ENCODE peak calls at places on chromosome 14, in eight cellular contexts. X, A, U, J, D, F, B and I are unnamed samples.

GRCh38 chr14:60637490-60638452 is 11.5 kb downstream of the SIX1 start:
- DNase-seq in B (no peak), F (peak), A (no peak), U (peak), X (no peak), J (no peak), D (no peak), I (no peak)

GRCh38 chr14:90693413-90693812 is 122.8 kb downstream of the TTC7B start:
- DNase-seq in X (no peak), A (no peak), D (no peak), B (no peak), J (no peak), F (no peak), U (no peak), I (no peak)

GRCh38 chr14:35866595-35867279 is 40.6 kb downstream of the BRMS1L start:
- DNase-seq in X (no peak), U (no peak), D (no peak), J (no peak), F (no peak), A (no peak), B (no peak), I (no peak)

GRCh38 chr14:59632381-59632780 is 55.8 kb upstream of the CCDC175 start:
- DNase-seq in D (no peak), F (peak), J (no peak), X (no peak), U (peak), B (peak), A (peak), I (no peak)

GRCh38 chr14:104743461-104744380 is 9.2 kb upstream of the SIVA1 start:
- DNase-seq in B (no peak), D (no peak), X (no peak), U (no peak), F (peak), A (no peak), J (no peak), I (no peak)

GRCh38 chr14:105098316-105098715 is 33.1 kb upstream of the GPR132 start:
- DNase-seq in X (no peak), F (no peak), D (no peak), J (no peak), U (no peak), A (no peak), B (no peak), I (no peak)

GRCh38 chr14:23123419-23123818 is 4.4 kb upstream of the CEBPE start:
- DNase-seq in B (no peak), U (no peak), F (no peak), A (no peak), D (peak), J (no peak), X (no peak), I (no peak)

GRCh38 chr14:99657645-99658155 is 12.8 kb downstream of the HHIPL1 start:
- DNase-seq in A (no peak), X (no peak), F (no peak), J (no peak), D (no peak), B (no peak), U (no peak), I (no peak)

GRCh38 chr14:72738181-72738611 is 155.7 kb downstream of the DPF3 start:
- DNase-seq in B (no peak), D (peak), X (no peak), J (no peak), A (no peak), F (peak), U (no peak), I (no peak)

GRCh38 chr14:20623798-20624197 is 17.7 kb downstream of the OR6S1 start:
- DNase-seq in D (no peak), A (no peak), F (peak), J (no peak), U (no peak), X (no peak), B (no peak), I (no peak)

GRCh38 chr14:61585598-61586538 is 109.4 kb upstream of the HIF1A start:
- DNase-seq in B (peak), A (no peak), X (no peak), J (no peak), U (no peak), F (peak), D (peak), I (no peak)

GRCh38 chr14:104105822-104106470 is 20.4 kb downstream of the ASPG start:
- DNase-seq in X (no peak), B (no peak), D (peak), J (no peak), U (no peak), F (no peak), A (no peak), I (no peak)

GRCh38 chr14:65478596-65478995 is 66.1 kb downstream of the FUT8 start:
- DNase-seq in J (no peak), D (no peak), X (no peak), B (no peak), F (peak), U (peak), A (peak), I (no peak)

GRCh38 chr14:22598896-22599244 is 770 bp downstream of the ABHD4 start:
- DNase-seq in J (no peak), X (no peak), B (peak), U (peak), A (peak), F (peak), D (peak), I (no peak)

GRCh38 chr14:54676822-54677708 is 110.1 kb downstream of the SAMD4A start:
- DNase-seq in X (peak), A (peak), U (peak), B (peak), D (no peak), F (peak), J (no peak), I (no peak)

GRCh38 chr14:102439556-102439955 is 70.0 kb downstream of the ANKRD9 start:
- DNase-seq in D (no peak), U (no peak), A (no peak), B (no peak), F (no peak), X (no peak), J (no peak), I (no peak)

GRCh38 chr14:31936100-31936499 is 141.0 kb upstream of the ARHGAP5 start:
- DNase-seq in D (no peak), U (no peak), J (no peak), F (peak), A (no peak), X (no peak), B (no peak), I (no peak)

GRCh38 chr14:31071151-31071550 is 45.0 kb upstream of the STRN3 start:
- DNase-seq in B (no peak), D (no peak), F (peak), J (no peak), U (no peak), A (no peak), X (no peak), I (no peak)

GRCh38 chr14:53894456-53894855 is 62.2 kb downstream of the BMP4 start:
- DNase-seq in F (peak), J (no peak), D (no peak), X (no peak), U (no peak), A (no peak), B (no peak), I (no peak)

DNA sequence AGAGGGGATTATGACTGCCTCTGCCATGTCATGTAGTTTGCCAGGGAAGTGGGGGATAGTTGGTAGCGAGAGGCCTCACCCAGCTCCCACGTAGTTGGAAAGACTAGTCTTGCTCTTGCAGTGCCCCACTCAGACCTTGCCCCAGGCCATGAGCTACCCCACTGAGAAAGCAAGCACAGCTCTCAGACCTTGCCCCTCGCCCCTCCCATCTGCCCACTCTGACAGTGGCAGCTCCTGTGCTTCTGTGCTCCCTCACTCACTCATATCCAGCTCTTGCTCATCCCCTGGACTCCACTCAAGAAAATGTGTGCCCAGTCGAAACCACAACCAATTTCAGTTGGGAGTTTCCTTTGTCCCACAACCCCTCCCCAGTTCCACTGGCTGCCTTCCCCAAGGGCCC is 55.5 kb upstream of the BDKRB2 start:
- DNase-seq in J (no peak), F (peak), A (no peak), D (no peak), B (no peak), X (no peak), U (no peak), I (no peak)
- H3K27ac ChIP-seq in J (no peak), F (no peak), A (no peak), D (no peak), B (no peak), X (no peak), U (no peak), I (no peak)

GRCh38 chr14:70810621-70811020 is 1.3 kb upstream of the MAP3K9 start:
- DNase-seq in U (no peak), F (no peak), B (no peak), A (no peak), X (no peak), J (no peak), D (no peak), I (no peak)

GRCh38 chr14:70808023-70808401 is 1.3 kb downstream of the MAP3K9 start:
- DNase-seq in B (no peak), D (no peak), U (peak), J (peak), X (no peak), F (no peak), A (peak), I (no peak)

GRCh38 chr14:70809238-70810214 is at the start of gene MAP3K9:
- DNase-seq in D (peak), U (peak), F (peak), J (peak), X (no peak), B (no peak), A (peak), I (peak)

GRCh38 chr14:70811065-70811464 is 1.8 kb upstream of the MAP3K9 start:
- DNase-seq in A (no peak), B (no peak), F (no peak), U (no peak), D (no peak), X (no peak), J (no peak), I (no peak)

GRCh38 chr14:70808402-70809237 is 693 bp downstream of the MAP3K9 start:
- DNase-seq in U (peak), A (no peak), J (peak), F (peak), B (no peak), D (no peak), X (no peak), I (no peak)
- H3K27ac ChIP-seq in U (peak), A (peak), J (peak), F (no peak), B (peak), D (no peak), X (no peak), I (peak)

DNA sequence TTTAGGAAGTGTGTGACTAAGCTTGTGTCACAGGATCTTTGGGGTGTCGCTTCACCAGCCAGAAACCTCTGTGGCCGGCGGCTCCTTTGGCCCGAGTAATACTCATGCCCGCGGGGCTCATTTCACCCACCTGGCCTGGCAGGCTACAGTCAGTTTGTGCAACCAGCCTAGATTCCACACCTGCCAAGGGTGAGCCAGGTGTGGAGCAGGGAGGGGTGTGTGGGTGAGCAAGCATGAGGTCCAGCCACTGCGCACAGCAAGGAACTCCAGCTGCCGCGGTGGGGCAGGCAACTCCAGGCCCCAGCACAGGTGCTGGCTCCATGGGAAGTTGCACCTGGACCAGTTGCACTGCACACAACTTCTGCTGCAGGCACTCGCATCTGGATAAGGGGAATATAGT is 462.3 kb upstream of the LRFN5 start:
- DNase-seq in D (no peak), B (no peak), J (no peak), A (no peak), F (no peak), U (no peak), X (no peak), I (no peak)
- H3K27ac ChIP-seq in D (no peak), B (no peak), J (no peak), A (no peak), F (no peak), U (no peak), X (no peak), I (no peak)

GRCh38 chr14:68668531-68668930 is 124.3 kb downstream of the ZFP36L1 start:
- DNase-seq in D (peak), A (no peak), J (no peak), F (no peak), U (no peak), B (no peak), X (no peak), I (no peak)
- H3K27ac ChIP-seq in D (peak), A (no peak), J (no peak), F (no peak), U (no peak), B (no peak), X (no peak), I (no peak)